ENCODE peak calls at places on chromosome 4, in seven cellular contexts. I is IMR-90, G is SK-N-SH, P is mesenchymal stem cell, Y is MM.1S, H is H1, X is Karpas-422. B is an unnamed sample.

GRCh38 chr4:129064717-129065116 is 28.6 kb downstream of the SCLT1 start:
- DNase-seq in I (peak; percentile 77), G (no peak), P (peak; percentile 3), Y (no peak), X (no peak), H (no peak), B (no peak)

GRCh38 chr4:8688041-8688907 is 95.7 kb downstream of the CPZ start:
- DNase-seq in H (peak; percentile 95), P (no peak), Y (peak; percentile 31), I (peak; percentile 2), X (no peak), G (peak; percentile 86), B (peak; percentile 24)

GRCh38 chr4:156771171-156771837 is 200.3 kb downstream of the PDGFC start:
- DNase-seq in Y (peak; percentile 20), I (peak; percentile 69), X (no peak), G (peak; percentile 5), H (no peak), P (peak; percentile 49), B (no peak)

GRCh38 chr4:119087121-119087520 is 48.5 kb upstream of the MYOZ2 start:
- DNase-seq in H (no peak), I (no peak), Y (no peak), G (no peak), P (no peak), X (no peak), B (no peak)

GRCh38 chr4:7280906-7281305 is 88.6 kb downstream of the SORCS2 start:
- DNase-seq in G (no peak), P (no peak), X (no peak), I (peak; percentile 37), H (no peak), Y (no peak), B (no peak)

GRCh38 chr4:61533140-61533539 is 333.0 kb downstream of the ADGRL3 start:
- DNase-seq in G (no peak), H (no peak), P (no peak), X (no peak), I (peak; percentile 7), Y (no peak), B (no peak)

GRCh38 chr4:168832746-168833575 is 177.1 kb downstream of the CBR4 start:
- DNase-seq in X (no peak), I (no peak), Y (no peak), H (peak; percentile 80), G (peak; percentile 84), P (peak; percentile 54), B (peak; percentile 41)

GRCh38 chr4:100742045-100742444 is 224.2 kb upstream of the EMCN start:
- DNase-seq in G (peak; percentile 5), P (peak; percentile 40), H (no peak), Y (peak; percentile 25), X (peak; percentile 59), I (peak; percentile 19), B (no peak)

GRCh38 chr4:99104153-99104552 is 15.6 kb upstream of the ADH5 start:
- DNase-seq in H (no peak), G (no peak), I (peak; percentile 36), Y (no peak), X (no peak), P (no peak), B (no peak)

GRCh38 chr4:108100827-108101226 is 67.9 kb downstream of the LEF1 start:
- DNase-seq in X (no peak), G (no peak), H (no peak), P (no peak), I (no peak), Y (no peak), B (no peak)

GRCh38 chr4:146193628-146194027 is 18.1 kb downstream of the LSM6 start:
- DNase-seq in G (no peak), I (no peak), Y (no peak), H (no peak), P (no peak), X (no peak), B (no peak)

GRCh38 chr4:99783940-99784339 is 32.7 kb upstream of the DAPP1 start:
- DNase-seq in X (no peak), I (no peak), G (no peak), Y (no peak), P (no peak), H (no peak), B (no peak)

GRCh38 chr4:145679520-145679919 is 426 bp upstream of the C4orf51 start:
- DNase-seq in Y (no peak), H (no peak), I (peak; percentile 97), G (no peak), P (peak; percentile 92), X (no peak), B (no peak)

GRCh38 chr4:3429651-3430050 is 12.1 kb upstream of the HGFAC start:
- DNase-seq in I (no peak), X (no peak), G (no peak), H (no peak), P (no peak), Y (no peak), B (no peak)

GRCh38 chr4:18106620-18107019 is 85.1 kb upstream of the LCORL start:
- DNase-seq in X (no peak), I (no peak), Y (no peak), G (no peak), H (no peak), P (no peak), B (peak; percentile 84)

GRCh38 chr4:184937745-184938144 is 80.5 kb upstream of the HELT start:
- DNase-seq in P (no peak), Y (no peak), H (peak; percentile 48), G (peak; percentile 85), X (no peak), I (no peak), B (peak; percentile 20)

GRCh38 chr4:80840396-80840795 is 190.1 kb upstream of the BMP3 start:
- DNase-seq in I (no peak), P (no peak), X (no peak), Y (no peak), H (no peak), G (no peak), B (no peak)

GRCh38 chr4:139392797-139393196 is 61.1 kb upstream of the RAB33B start:
- DNase-seq in X (no peak), P (no peak), H (no peak), G (no peak), I (peak; percentile 56), Y (no peak), B (no peak)

GRCh38 chr4:13378973-13379759 is 105.0 kb downstream of the RAB28 start:
- DNase-seq in P (no peak), H (no peak), Y (no peak), G (no peak), X (peak; percentile 53), I (no peak), B (no peak)

GRCh38 chr4:121594796-121595526 is 101.8 kb downstream of the ANXA5 start:
- DNase-seq in H (no peak), P (peak; percentile 48), G (no peak), Y (no peak), X (no peak), I (peak; percentile 30), B (no peak)

GRCh38 chr4:72319596-72319995 is 249.4 kb downstream of the ADAMTS3 start:
- DNase-seq in P (no peak), X (no peak), I (peak; percentile 69), H (no peak), Y (no peak), G (no peak), B (no peak)

GRCh38 chr4:173240696-173241095 is 72.1 kb downstream of the GALNT7 start:
- DNase-seq in Y (no peak), X (no peak), I (no peak), P (no peak), H (no peak), G (no peak), B (no peak)

GRCh38 chr4:74671074-74671698 is 123.1 kb downstream of the BTC start:
- DNase-seq in I (peak; percentile 64), H (peak; percentile 64), G (peak; percentile 7), X (peak; percentile 71), P (peak; percentile 74), Y (peak; percentile 64), B (peak; percentile 75)

GRCh38 chr4:73679836-73680235 is 59.6 kb upstream of the RASSF6 start:
- DNase-seq in Y (no peak), H (no peak), P (no peak), I (peak; percentile 85), X (no peak), G (no peak), B (no peak)

GRCh38 chr4:167930171-167930570 is 162.2 kb upstream of the ANXA10 start:
- DNase-seq in G (no peak), X (no peak), I (no peak), H (no peak), P (no peak), Y (no peak), B (no peak)

GRCh38 chr4:140935259-140935658 is 179.1 kb upstream of the TBC1D9 start:
- DNase-seq in X (no peak), G (peak; percentile 70), Y (no peak), I (no peak), H (no peak), P (no peak), B (no peak)

GRCh38 chr4:147498031-147498700 is 17.3 kb downstream of the EDNRA start:
- DNase-seq in X (no peak), I (peak; percentile 88), Y (no peak), H (no peak), G (no peak), P (peak; percentile 85), B (no peak)

GRCh38 chr4:105509714-105510113 is 35.9 kb upstream of the PPA2 start:
- DNase-seq in P (no peak), X (no peak), Y (no peak), H (no peak), G (no peak), I (no peak), B (no peak)

GRCh38 chr4:90442619-90443018 is 315.4 kb downstream of the CCSER1 start:
- DNase-seq in X (no peak), H (no peak), G (no peak), Y (no peak), P (no peak), I (no peak), B (no peak)

GRCh38 chr4:172142331-172142738 is 329.1 kb downstream of the GALNTL6 start:
- DNase-seq in P (peak; percentile 44), X (no peak), G (no peak), H (no peak), I (peak; percentile 22), Y (no peak), B (no peak)

GRCh38 chr4:41215155-41215554 is 813 bp upstream of the APBB2 start:
- DNase-seq in G (peak; percentile 13), Y (no peak), P (peak; percentile 18), I (no peak), X (no peak), H (no peak), B (peak; percentile 28)
- H3K27ac ChIP-seq in G (no peak overlapping the region), Y (no peak overlapping the region), P (no peak overlapping the region), I (no peak overlapping the region), X (no peak overlapping the region), H (no peak overlapping the region), B (peak overlapping the region; percentile 90)

GRCh38 chr4:117239434-117239833 is 154.1 kb upstream of the TRAM1L1 start:
- DNase-seq in X (no peak), I (no peak), P (no peak), Y (no peak), H (no peak), G (no peak), B (no peak)
- H3K9ac ChIP-seq in X (no peak overlapping the region), I (no peak overlapping the region), P (no peak overlapping the region), Y (no peak overlapping the region), H (no peak overlapping the region), G (no peak overlapping the region), B (no peak overlapping the region)

GRCh38 chr4:53477666-53478065 is 100.2 kb downstream of the FIP1L1 start:
- DNase-seq in X (no peak), I (peak; percentile 28), H (no peak), P (no peak), Y (no peak), G (no peak), B (no peak)
- H3K27ac ChIP-seq in X (no peak overlapping the region), I (peak overlapping the region; percentile 75), H (no peak overlapping the region), P (no peak overlapping the region), Y (no peak overlapping the region), G (peak overlapping the region; percentile 95), B (no peak overlapping the region)

GRCh38 chr4:42315231-42315630 is 82.1 kb upstream of the SHISA3 start:
- DNase-seq in G (no peak), H (no peak), X (no peak), P (no peak), I (no peak), Y (no peak), B (no peak)
- H3K9ac ChIP-seq in G (no peak overlapping the region), H (no peak overlapping the region), X (no peak overlapping the region), P (no peak overlapping the region), I (no peak overlapping the region), Y (no peak overlapping the region), B (no peak overlapping the region)

B was measured in colonic mucosa.